ENCODE peak calls at places on chromosomes 11 and 22, in six cellular contexts. T is GM12865, G is fibroblast of mammary gland, I is Peyer's patch, Q is AG10803, V is upper lobe of left lung. H is an unnamed sample.

GRCh38 chr11:111937859-111938258 is 716 bp downstream of the DIXDC1 start:
- DNase-seq in G (no peak), V (peak), T (no peak), Q (no peak), I (no peak), H (no peak)

GRCh38 chr11:124481365-124482323 is 36.1 kb upstream of the OR8B8 start:
- DNase-seq in Q (peak), T (peak), I (no peak), V (no peak), G (peak), H (peak)

GRCh38 chr22:45208993-45209838 is 31.5 kb downstream of the KIAA0930 start:
- DNase-seq in V (peak), G (peak), I (peak), Q (peak), T (no peak), H (peak)

GRCh38 chr11:230431-230830 is 5.7 kb downstream of the SIRT3 start:
- DNase-seq in I (no peak), Q (no peak), V (no peak), T (no peak), G (no peak), H (no peak)

GRCh38 chr11:13487661-13488030 is 8.2 kb downstream of the PTH start:
- DNase-seq in T (peak), V (no peak), G (peak), I (no peak), Q (peak), H (no peak)

GRCh38 chr11:35099278-35100018 is 39.5 kb upstream of the CD44 start:
- DNase-seq in G (peak), I (no peak), T (no peak), V (no peak), Q (peak), H (peak)

GRCh38 chr22:48819232-48819631 is 1008.4 kb downstream of the BRD1 start:
- DNase-seq in T (no peak), G (no peak), V (no peak), I (peak), Q (no peak), H (no peak)

GRCh38 chr11:75597636-75598035 is 35.6 kb downstream of the SERPINH1 start:
- DNase-seq in T (peak), V (no peak), I (no peak), G (peak), Q (no peak), H (peak)

GRCh38 chr11:41659990-41660389 is 200.5 kb upstream of the LRRC4C start:
- DNase-seq in G (no peak), T (no peak), Q (no peak), I (no peak), V (no peak), H (peak)

GRCh38 chr22:49294656-49295464 is 532.8 kb downstream of the BRD1 start:
- DNase-seq in V (no peak), T (no peak), Q (no peak), G (no peak), I (no peak), H (no peak)

GRCh38 chr11:115170133-115170815 is 333.9 kb downstream of the CADM1 start:
- DNase-seq in T (peak), G (peak), V (no peak), I (no peak), Q (peak), H (no peak)

GRCh38 chr11:65556470-65557279 is 1.5 kb downstream of the LTBP3 start:
- DNase-seq in G (no peak), Q (no peak), T (no peak), V (no peak), I (no peak), H (peak)

GRCh38 chr22:35739642-35740041 is 22.0 kb downstream of the APOL5 start:
- DNase-seq in T (peak), I (no peak), G (peak), V (no peak), Q (no peak), H (no peak)

GRCh38 chr11:34599406-34599901 is 21.4 kb upstream of the EHF start:
- DNase-seq in I (no peak), Q (peak), V (no peak), T (peak), G (peak), H (peak)

GRCh38 chr11:45303316-45303715 is 17.2 kb upstream of the SYT13 start:
- DNase-seq in Q (no peak), I (no peak), G (no peak), V (no peak), T (no peak), H (no peak)

GRCh38 chr22:22359465-22359864 is 114.9 kb downstream of the VPREB1 start:
- DNase-seq in T (no peak), I (no peak), V (no peak), Q (no peak), G (no peak), H (no peak)

GRCh38 chr11:6925636-6926207 is 504 bp upstream of the ZNF215 start:
- DNase-seq in G (peak), Q (peak), V (no peak), I (no peak), T (peak), H (peak)

GRCh38 chr11:4891996-4892640 is 10.4 kb downstream of the OR51T1 start:
- DNase-seq in G (peak), V (no peak), Q (peak), T (no peak), I (no peak), H (peak)
- TF ChIP-seq CTCF in G (peak), V (no peak), Q (peak), T (no peak), I (no peak), H (peak)

GRCh38 chr11:64305691-64306562 is 603 bp downstream of the ESRRA start:
- DNase-seq in T (peak), Q (peak), G (no peak), I (peak), V (peak), H (peak)
- TF ChIP-seq CTCF in T (peak), Q (no peak), G (no peak), I (no peak), V (peak), H (no peak)

GRCh38 chr11:44191322-44192014 is 96.0 kb downstream of the EXT2 start:
- DNase-seq in G (no peak), I (no peak), T (no peak), V (no peak), Q (no peak), H (no peak)
- TF ChIP-seq CTCF in G (no peak), I (no peak), T (no peak), V (no peak), Q (no peak), H (no peak)

DNA sequence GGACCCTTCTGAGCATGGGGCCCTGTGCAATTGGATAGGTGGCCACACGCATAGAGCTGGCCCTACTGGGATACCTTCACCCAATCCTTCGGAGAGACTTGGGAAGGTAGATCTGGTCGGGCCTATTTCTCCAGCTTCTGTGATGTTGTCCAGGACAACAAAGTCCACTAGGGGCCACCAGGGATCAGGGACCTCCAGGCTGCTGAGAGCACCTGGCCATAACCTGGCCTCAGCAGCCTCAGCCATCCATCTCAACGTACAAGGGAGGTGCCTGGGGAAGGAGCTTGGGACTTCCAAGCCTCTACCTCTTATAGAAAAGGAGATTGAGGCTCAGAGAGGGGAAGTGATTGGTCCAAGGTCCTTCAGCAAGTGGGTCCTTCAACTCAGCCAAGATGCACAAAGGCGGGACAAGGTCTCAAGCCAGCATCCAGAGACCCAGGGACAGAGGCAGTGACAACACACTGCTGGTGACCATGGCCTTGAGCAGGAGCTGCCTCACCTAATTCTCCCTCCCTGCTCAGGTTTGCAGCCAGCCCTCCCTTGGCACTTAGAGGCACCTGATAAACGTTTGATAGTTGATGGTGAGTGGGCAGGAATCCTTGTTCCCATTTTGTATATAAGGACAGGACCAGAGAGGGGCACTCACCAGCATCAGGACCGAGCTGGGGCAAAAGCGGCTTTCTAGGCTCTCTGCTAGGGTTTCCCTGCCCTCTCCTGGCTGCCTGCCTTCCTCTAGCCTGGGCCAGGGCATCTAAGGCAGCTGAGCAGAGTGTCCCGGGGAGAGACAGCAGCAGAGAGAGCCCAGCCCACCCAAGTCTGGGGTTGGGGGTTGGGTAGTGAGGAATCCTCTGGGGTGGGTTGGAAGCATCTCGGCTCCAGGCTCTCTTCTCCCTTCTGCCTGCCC is 4.5 kb downstream of the RAC2 start:
- DNase-seq in Q (no peak), V (no peak), G (no peak), T (no peak), I (no peak), H (no peak)
- TF ChIP-seq CTCF in Q (no peak), V (no peak), G (no peak), T (no peak), I (no peak), H (no peak)

GRCh38 chr11:120573756-120574354 is 62.3 kb downstream of the GRIK4 start:
- DNase-seq in Q (no peak), V (no peak), G (no peak), I (no peak), T (no peak), H (no peak)
- TF ChIP-seq CTCF in Q (no peak), V (no peak), G (no peak), I (no peak), T (no peak), H (no peak)

GRCh38 chr11:76810151-76810853 is 27.1 kb downstream of the TSKU start:
- DNase-seq in I (no peak), Q (peak), V (no peak), T (peak), G (peak), H (peak)
- TF ChIP-seq CTCF in I (peak), Q (peak), V (peak), T (peak), G (peak), H (peak)